ENCODE peak calls at places on chromosome 7, in five cellular contexts. D is heart left ventricle, Q is lower leg skin, V is endothelial cell of umbilical vein, B is prostate gland. T is an unnamed sample.

GRCh38 chr7:1762238-1762945 is 92.3 kb downstream of the ELFN1 start:
- DNase-seq in V (no peak), D (no peak), B (no peak), Q (no peak), T (no peak)

GRCh38 chr7:36764929-36765328 is 40.6 kb upstream of the AOAH start:
- DNase-seq in Q (no peak), V (no peak), B (no peak), D (no peak), T (no peak)

GRCh38 chr7:48872548-48872947 is 51.8 kb upstream of the CDC14C start:
- DNase-seq in B (no peak), Q (no peak), D (no peak), V (no peak), T (no peak)

GRCh38 chr7:26653966-26654365 is 210.4 kb downstream of the SKAP2 start:
- DNase-seq in V (no peak), B (no peak), Q (no peak), D (no peak), T (no peak)

GRCh38 chr7:67414858-67415257 is 418.2 kb downstream of the TYW1 start:
- DNase-seq in Q (no peak), V (no peak), D (no peak), B (no peak), T (no peak)

GRCh38 chr7:18420758-18421157 is 74.8 kb upstream of the HDAC9 start:
- DNase-seq in V (no peak), Q (no peak), D (no peak), B (no peak), T (no peak)

GRCh38 chr7:105885386-105886111 is 9.2 kb upstream of the ATXN7L1 start:
- DNase-seq in Q (no peak), B (no peak), D (peak), V (peak), T (no peak)

GRCh38 chr7:38798552-38799267 is 110.3 kb downstream of the VPS41 start:
- DNase-seq in D (no peak), Q (no peak), V (no peak), B (no peak), T (no peak)

GRCh38 chr7:28017372-28017771 is 163.2 kb downstream of the JAZF1 start:
- DNase-seq in B (no peak), V (peak), D (no peak), Q (no peak), T (no peak)
- H3K4me3 ChIP-seq in B (no peak), V (no peak), D (no peak), Q (no peak), T (no peak)

GRCh38 chr7:42185726-42186125 is 51.3 kb downstream of the GLI3 start:
- DNase-seq in B (no peak), Q (no peak), D (no peak), V (no peak), T (no peak)

GRCh38 chr7:42183547-42183946 is 53.5 kb downstream of the GLI3 start:
- DNase-seq in V (no peak), B (no peak), D (no peak), Q (no peak), T (no peak)

GRCh38 chr7:42189535-42189934 is 47.5 kb downstream of the GLI3 start:
- DNase-seq in V (peak), D (no peak), B (no peak), Q (no peak), T (no peak)

GRCh38 chr7:42181566-42181965 is 55.4 kb downstream of the GLI3 start:
- DNase-seq in V (no peak), B (no peak), D (no peak), Q (no peak), T (no peak)

GRCh38 chr7:42186181-42186580 is 50.8 kb downstream of the GLI3 start:
- DNase-seq in V (no peak), B (no peak), Q (no peak), D (no peak), T (no peak)
- TF ChIP-seq CTCF in V (peak), B (no peak), Q (no peak), D (peak), T (no peak)

DNA sequence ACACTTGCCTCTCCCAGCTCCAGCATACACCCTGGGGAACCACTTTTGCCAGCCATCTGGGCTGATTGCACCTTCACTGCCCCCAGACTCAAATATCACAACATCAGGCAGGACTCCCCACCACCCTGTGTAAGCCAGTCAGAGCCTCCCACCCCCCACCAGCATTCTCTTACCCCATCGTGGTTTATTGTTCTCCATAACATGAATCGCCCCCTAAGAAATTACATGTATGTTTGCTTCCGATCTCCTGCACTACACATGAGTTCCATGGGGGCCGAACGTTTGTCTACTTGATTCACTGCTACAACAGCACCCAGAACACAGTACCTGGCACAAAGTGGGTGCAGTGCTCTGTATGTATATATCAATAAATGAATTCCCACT is 39.4 kb downstream of the CREB3L2 start:
- DNase-seq in B (no peak), V (no peak), Q (no peak), D (no peak), T (no peak)
- TF ChIP-seq POLR2A in B (no peak), V (no peak), Q (no peak), D (no peak), T (no peak)

GRCh38 chr7:20785211-20786048 is 1.3 kb downstream of the SP8 start:
- DNase-seq in B (peak), D (no peak), Q (no peak), V (no peak), T (no peak)
- H3K4me3 ChIP-seq in B (peak), D (peak), Q (no peak), V (peak), T (peak)

T was measured in ovary.